ENCODE peak calls at places on chromosomes 6 and 20, in ten cellular contexts. One of them, this sample, is unnamed.

GRCh38 chr6:84739866-84740208 is 24.6 kb downstream of the TBX18 start:
- DNase-seq in psoas muscle: no peak
- DNase-seq in cardiac muscle cell: no peak
- DNase-seq in brain microvascular endothelial cell: peak
- DNase-seq in small intestine: no peak
- DNase-seq in RWPE1: peak
- DNase-seq in AG04450: no peak
- DNase-seq in uterus: no peak
- DNase-seq in ovary: no peak
- DNase-seq in esophagus squamous epithelium: no peak
- DNase-seq in this sample: no peak

GRCh38 chr20:35564905-35565304 is 23.0 kb downstream of the ERGIC3 start:
- DNase-seq in cardiac muscle cell: no peak
- DNase-seq in uterus: no peak
- DNase-seq in AG04450: no peak
- DNase-seq in psoas muscle: no peak
- DNase-seq in RWPE1: no peak
- DNase-seq in ovary: peak
- DNase-seq in small intestine: no peak
- DNase-seq in brain microvascular endothelial cell: no peak
- DNase-seq in esophagus squamous epithelium: no peak
- DNase-seq in this sample: no peak

GRCh38 chr6:34157851-34158250 is 12.0 kb upstream of the GRM4 start:
- DNase-seq in small intestine: no peak
- DNase-seq in uterus: no peak
- DNase-seq in AG04450: no peak
- DNase-seq in esophagus squamous epithelium: no peak
- DNase-seq in RWPE1: no peak
- DNase-seq in brain microvascular endothelial cell: no peak
- DNase-seq in cardiac muscle cell: no peak
- DNase-seq in ovary: no peak
- DNase-seq in psoas muscle: no peak
- DNase-seq in this sample: no peak

GRCh38 chr6:41449399-41450245 is 96.6 kb upstream of the FOXP4 start:
- DNase-seq in brain microvascular endothelial cell: no peak
- DNase-seq in cardiac muscle cell: peak
- DNase-seq in small intestine: peak
- DNase-seq in uterus: peak
- DNase-seq in psoas muscle: peak
- DNase-seq in ovary: peak
- DNase-seq in RWPE1: no peak
- DNase-seq in esophagus squamous epithelium: no peak
- DNase-seq in AG04450: no peak
- DNase-seq in this sample: peak

GRCh38 chr6:120675886-120676285 is 658.4 kb downstream of the TBC1D32 start:
- DNase-seq in small intestine: no peak
- DNase-seq in cardiac muscle cell: no peak
- DNase-seq in ovary: no peak
- DNase-seq in psoas muscle: no peak
- DNase-seq in brain microvascular endothelial cell: no peak
- DNase-seq in AG04450: no peak
- DNase-seq in esophagus squamous epithelium: no peak
- DNase-seq in uterus: no peak
- DNase-seq in RWPE1: no peak
- DNase-seq in this sample: no peak

GRCh38 chr6:151738960-151739359 is 68.5 kb upstream of the ESR1 start:
- DNase-seq in RWPE1: no peak
- DNase-seq in ovary: no peak
- DNase-seq in AG04450: no peak
- DNase-seq in cardiac muscle cell: no peak
- DNase-seq in uterus: no peak
- DNase-seq in brain microvascular endothelial cell: no peak
- DNase-seq in esophagus squamous epithelium: no peak
- DNase-seq in psoas muscle: no peak
- DNase-seq in small intestine: no peak
- DNase-seq in this sample: no peak

GRCh38 chr20:23180451-23180921 is 94.4 kb upstream of the CD93 start:
- DNase-seq in uterus: no peak
- DNase-seq in esophagus squamous epithelium: no peak
- DNase-seq in small intestine: no peak
- DNase-seq in RWPE1: no peak
- DNase-seq in cardiac muscle cell: no peak
- DNase-seq in ovary: peak
- DNase-seq in psoas muscle: no peak
- DNase-seq in AG04450: no peak
- DNase-seq in brain microvascular endothelial cell: peak
- DNase-seq in this sample: peak

GRCh38 chr6:112649853-112650252 is 302.7 kb downstream of the RFPL4B start:
- DNase-seq in AG04450: no peak
- DNase-seq in cardiac muscle cell: no peak
- DNase-seq in esophagus squamous epithelium: no peak
- DNase-seq in small intestine: no peak
- DNase-seq in ovary: no peak
- DNase-seq in RWPE1: no peak
- DNase-seq in brain microvascular endothelial cell: no peak
- DNase-seq in psoas muscle: no peak
- DNase-seq in uterus: no peak
- DNase-seq in this sample: no peak

GRCh38 chr6:169990095-169991030 is 238.9 kb downstream of the ERMARD start:
- DNase-seq in small intestine: no peak
- DNase-seq in ovary: no peak
- DNase-seq in psoas muscle: no peak
- DNase-seq in brain microvascular endothelial cell: no peak
- DNase-seq in RWPE1: no peak
- DNase-seq in cardiac muscle cell: no peak
- DNase-seq in esophagus squamous epithelium: no peak
- DNase-seq in AG04450: no peak
- DNase-seq in uterus: no peak
- DNase-seq in this sample: no peak

GRCh38 chr6:45665859-45666258 is 288.1 kb upstream of the SUPT3H start:
- DNase-seq in ovary: no peak
- DNase-seq in AG04450: no peak
- DNase-seq in psoas muscle: no peak
- DNase-seq in cardiac muscle cell: no peak
- DNase-seq in small intestine: no peak
- DNase-seq in brain microvascular endothelial cell: no peak
- DNase-seq in uterus: no peak
- DNase-seq in esophagus squamous epithelium: no peak
- DNase-seq in RWPE1: no peak
- DNase-seq in this sample: no peak

GRCh38 chr6:159451051-159451450 is 242.0 kb downstream of the SOD2 start:
- DNase-seq in ovary: no peak
- DNase-seq in brain microvascular endothelial cell: peak
- DNase-seq in small intestine: no peak
- DNase-seq in AG04450: peak
- DNase-seq in uterus: no peak
- DNase-seq in psoas muscle: no peak
- DNase-seq in esophagus squamous epithelium: no peak
- DNase-seq in cardiac muscle cell: peak
- DNase-seq in RWPE1: peak
- DNase-seq in this sample: no peak

DNA sequence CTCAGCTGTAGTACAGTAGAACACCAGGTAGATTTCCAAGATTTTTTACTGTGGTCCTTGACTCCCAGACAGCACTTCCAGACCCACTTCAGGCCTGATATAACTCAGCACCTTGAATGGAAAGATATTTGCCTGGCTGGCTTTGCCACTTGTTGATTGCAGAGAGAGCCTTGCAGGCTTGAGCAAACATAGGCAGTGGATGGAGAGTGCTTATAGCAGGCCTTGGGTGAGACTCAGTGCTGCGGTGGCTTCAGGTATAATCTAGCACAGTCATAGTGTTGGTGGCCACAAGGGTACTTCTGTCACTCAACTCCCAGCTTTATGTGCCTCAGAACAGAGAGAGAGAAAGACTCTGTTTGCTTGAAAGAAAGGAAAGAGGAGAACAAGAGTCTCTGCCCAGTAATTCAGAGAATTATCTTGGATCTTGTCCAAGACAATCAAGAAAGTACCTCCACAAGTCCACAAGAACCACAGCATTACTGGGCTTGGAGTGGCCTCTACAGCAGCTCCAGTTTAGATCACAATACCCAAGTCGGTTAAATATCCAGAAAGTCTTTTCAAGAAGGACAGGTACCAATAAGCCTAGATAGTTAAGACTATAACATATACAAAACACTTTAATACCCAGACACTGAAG is 70.5 kb upstream of the FKBP1C start:
- DNase-seq in esophagus squamous epithelium: no peak
- DNase-seq in ovary: no peak
- DNase-seq in psoas muscle: no peak
- DNase-seq in uterus: no peak
- DNase-seq in small intestine: no peak
- DNase-seq in cardiac muscle cell: no peak
- DNase-seq in AG04450: no peak
- DNase-seq in brain microvascular endothelial cell: no peak
- DNase-seq in RWPE1: no peak
- DNase-seq in this sample: no peak
- H3K27ac ChIP-seq in esophagus squamous epithelium: no peak
- H3K27ac ChIP-seq in ovary: no peak
- H3K27ac ChIP-seq in psoas muscle: no peak
- H3K27ac ChIP-seq in uterus: no peak
- H3K27ac ChIP-seq in small intestine: no peak
- H3K27ac ChIP-seq in cardiac muscle cell: no peak
- H3K27ac ChIP-seq in AG04450: no peak
- H3K27ac ChIP-seq in brain microvascular endothelial cell: no peak
- H3K27ac ChIP-seq in RWPE1: no peak
- H3K27ac ChIP-seq in this sample: no peak

GRCh38 chr6:6452002-6452401 is 131.5 kb upstream of the F13A1 start:
- DNase-seq in ovary: no peak
- DNase-seq in cardiac muscle cell: no peak
- DNase-seq in psoas muscle: no peak
- DNase-seq in brain microvascular endothelial cell: no peak
- DNase-seq in RWPE1: no peak
- DNase-seq in esophagus squamous epithelium: no peak
- DNase-seq in uterus: no peak
- DNase-seq in small intestine: no peak
- DNase-seq in AG04450: no peak
- DNase-seq in this sample: no peak

GRCh38 chr6:6458166-6458565 is 130.4 kb upstream of the LY86 start:
- DNase-seq in AG04450: no peak
- DNase-seq in brain microvascular endothelial cell: no peak
- DNase-seq in RWPE1: no peak
- DNase-seq in uterus: no peak
- DNase-seq in psoas muscle: no peak
- DNase-seq in ovary: no peak
- DNase-seq in small intestine: no peak
- DNase-seq in esophagus squamous epithelium: no peak
- DNase-seq in cardiac muscle cell: no peak
- DNase-seq in this sample: no peak

GRCh38 chr6:6455272-6455671 is 133.2 kb upstream of the LY86 start:
- DNase-seq in ovary: no peak
- DNase-seq in cardiac muscle cell: no peak
- DNase-seq in AG04450: no peak
- DNase-seq in uterus: no peak
- DNase-seq in esophagus squamous epithelium: no peak
- DNase-seq in psoas muscle: peak
- DNase-seq in small intestine: no peak
- DNase-seq in brain microvascular endothelial cell: no peak
- DNase-seq in RWPE1: no peak
- DNase-seq in this sample: no peak

GRCh38 chr6:6453186-6453585 is 132.7 kb upstream of the F13A1 start:
- DNase-seq in small intestine: no peak
- DNase-seq in psoas muscle: no peak
- DNase-seq in esophagus squamous epithelium: no peak
- DNase-seq in brain microvascular endothelial cell: no peak
- DNase-seq in cardiac muscle cell: no peak
- DNase-seq in AG04450: no peak
- DNase-seq in RWPE1: no peak
- DNase-seq in ovary: no peak
- DNase-seq in uterus: no peak
- DNase-seq in this sample: no peak
- H3K27ac ChIP-seq in small intestine: no peak
- H3K27ac ChIP-seq in psoas muscle: no peak
- H3K27ac ChIP-seq in esophagus squamous epithelium: no peak
- H3K27ac ChIP-seq in brain microvascular endothelial cell: no peak
- H3K27ac ChIP-seq in cardiac muscle cell: no peak
- H3K27ac ChIP-seq in AG04450: no peak
- H3K27ac ChIP-seq in RWPE1: no peak
- H3K27ac ChIP-seq in ovary: no peak
- H3K27ac ChIP-seq in uterus: no peak
- H3K27ac ChIP-seq in this sample: no peak

GRCh38 chr6:25068866-25069265 is 133.1 kb upstream of the RIPOR2 start:
- DNase-seq in uterus: no peak
- DNase-seq in esophagus squamous epithelium: no peak
- DNase-seq in cardiac muscle cell: no peak
- DNase-seq in psoas muscle: no peak
- DNase-seq in RWPE1: no peak
- DNase-seq in small intestine: no peak
- DNase-seq in AG04450: no peak
- DNase-seq in ovary: no peak
- DNase-seq in brain microvascular endothelial cell: no peak
- DNase-seq in this sample: no peak
- H3K27ac ChIP-seq in uterus: no peak
- H3K27ac ChIP-seq in esophagus squamous epithelium: no peak
- H3K27ac ChIP-seq in cardiac muscle cell: no peak
- H3K27ac ChIP-seq in psoas muscle: no peak
- H3K27ac ChIP-seq in RWPE1: no peak
- H3K27ac ChIP-seq in small intestine: no peak
- H3K27ac ChIP-seq in AG04450: no peak
- H3K27ac ChIP-seq in ovary: no peak
- H3K27ac ChIP-seq in brain microvascular endothelial cell: no peak
- H3K27ac ChIP-seq in this sample: no peak

DNA sequence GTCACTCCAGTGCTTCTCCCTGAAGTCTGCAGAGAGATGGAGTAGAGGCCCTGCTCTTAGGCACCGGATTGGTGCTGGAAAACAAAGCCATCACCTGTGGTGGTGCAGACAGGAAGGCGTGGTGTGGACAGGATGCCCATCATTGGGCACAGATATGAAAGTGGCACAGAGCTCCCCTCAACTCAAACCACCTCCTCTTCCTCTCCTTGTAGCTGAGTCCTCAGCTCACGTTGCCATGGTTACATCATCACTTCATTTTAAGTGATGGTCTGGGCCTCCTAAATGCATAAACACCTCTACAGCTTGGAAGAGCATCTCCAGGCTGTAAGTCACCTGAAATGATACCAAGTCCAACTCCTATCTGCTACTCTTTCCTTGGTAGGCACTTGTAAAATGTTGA is 8.0 kb upstream of the RTF2 start:
- DNase-seq in AG04450: no peak
- DNase-seq in uterus: no peak
- DNase-seq in ovary: no peak
- DNase-seq in esophagus squamous epithelium: no peak
- DNase-seq in cardiac muscle cell: no peak
- DNase-seq in RWPE1: no peak
- DNase-seq in brain microvascular endothelial cell: no peak
- DNase-seq in small intestine: no peak
- DNase-seq in psoas muscle: no peak
- DNase-seq in this sample: no peak
- H3K27ac ChIP-seq in AG04450: no peak
- H3K27ac ChIP-seq in uterus: no peak
- H3K27ac ChIP-seq in ovary: no peak
- H3K27ac ChIP-seq in esophagus squamous epithelium: no peak
- H3K27ac ChIP-seq in cardiac muscle cell: no peak
- H3K27ac ChIP-seq in RWPE1: no peak
- H3K27ac ChIP-seq in brain microvascular endothelial cell: no peak
- H3K27ac ChIP-seq in small intestine: no peak
- H3K27ac ChIP-seq in psoas muscle: no peak
- H3K27ac ChIP-seq in this sample: no peak

GRCh38 chr6:20900396-20901160 is 366.3 kb downstream of the CDKAL1 start:
- DNase-seq in RWPE1: no peak
- DNase-seq in psoas muscle: no peak
- DNase-seq in cardiac muscle cell: no peak
- DNase-seq in uterus: no peak
- DNase-seq in brain microvascular endothelial cell: no peak
- DNase-seq in ovary: no peak
- DNase-seq in small intestine: no peak
- DNase-seq in esophagus squamous epithelium: no peak
- DNase-seq in AG04450: no peak
- DNase-seq in this sample: no peak
- H3K27ac ChIP-seq in RWPE1: no peak
- H3K27ac ChIP-seq in psoas muscle: no peak
- H3K27ac ChIP-seq in cardiac muscle cell: no peak
- H3K27ac ChIP-seq in uterus: no peak
- H3K27ac ChIP-seq in brain microvascular endothelial cell: no peak
- H3K27ac ChIP-seq in ovary: no peak
- H3K27ac ChIP-seq in small intestine: no peak
- H3K27ac ChIP-seq in esophagus squamous epithelium: no peak
- H3K27ac ChIP-seq in AG04450: no peak
- H3K27ac ChIP-seq in this sample: no peak